ENCODE peak calls at places on chromosomes 3 and 15, in ten cellular contexts. H is AG10803, T is cardiac fibroblast, X is neural crest cell, P is uterus, F is lower leg skin, C is A549, B is GM13977, O is H9, U is GM23338. S is an unnamed sample.

GRCh38 chr15:50137330-50137761 is 18.3 kb upstream of the ATP8B4 start:
- DNase-seq in H (peak; percentile 98), T (peak; percentile 65), X (no peak), P (no peak), F (no peak), C (peak; percentile 77), B (no peak), O (no peak), U (no peak), S (no peak)

GRCh38 chr3:69433016-69433937 is 47.4 kb upstream of the FRMD4B start:
- DNase-seq in H (no peak), T (no peak), X (no peak), P (no peak), F (no peak), C (no peak), B (no peak), O (no peak), U (no peak), S (no peak)

GRCh38 chr3:45547764-45548683 is 46.5 kb upstream of the LIMD1 start:
- DNase-seq in H (peak; percentile 96), T (peak; percentile 31), X (no peak), P (peak; percentile 45), F (peak; percentile 63), C (no peak), B (no peak), O (no peak), U (no peak), S (no peak)

GRCh38 chr3:149277338-149277813 is 55.7 kb upstream of the CP start:
- DNase-seq in H (peak; percentile 80), T (peak; percentile 35), X (no peak), P (no peak), F (no peak), C (peak; percentile 38), B (no peak), O (no peak), U (no peak), S (no peak)

GRCh38 chr3:51391566-51392300 is 648 bp downstream of the RBM15B start:
- DNase-seq in H (peak; percentile 45), T (peak; percentile 42), X (no peak), P (no peak), F (no peak), C (no peak), B (peak; percentile 66), O (no peak), U (peak; percentile 51), S (no peak)

GRCh38 chr3:142964150-142964498 is 650 bp upstream of the PAQR9 start:
- DNase-seq in H (no peak), T (peak; percentile 7), X (peak; percentile 20), P (no peak), F (no peak), C (no peak), B (no peak), O (peak; percentile 66), U (peak; percentile 65), S (no peak)

GRCh38 chr15:66714543-66714981 is 12.5 kb downstream of the SMAD6 start:
- DNase-seq in H (peak; percentile 65), T (peak; percentile 68), X (no peak), P (no peak), F (no peak), C (no peak), B (peak; percentile 40), O (no peak), U (no peak), S (no peak)

GRCh38 chr3:174403831-174404230 is 455.3 kb upstream of the NAALADL2 start:
- DNase-seq in H (no peak), T (no peak), X (no peak), P (no peak), F (no peak), C (no peak), B (no peak), O (no peak), U (no peak), S (no peak)

GRCh38 chr3:114928989-114929620 is 218.0 kb downstream of the ZBTB20 start:
- DNase-seq in H (peak; percentile 1), T (no peak), X (no peak), P (no peak), F (no peak), C (no peak), B (no peak), O (no peak), U (no peak), S (no peak)

GRCh38 chr3:157542711-157543485 is 39.7 kb upstream of the VEPH1 start:
- DNase-seq in H (peak; percentile 81), T (peak; percentile 86), X (peak; percentile 34), P (peak; percentile 64), F (peak; percentile 77), C (peak; percentile 48), B (no peak), O (peak; percentile 82), U (peak; percentile 81), S (no peak)

GRCh38 chr15:74843445-74843828 is 481 bp upstream of the ULK3 start:
- DNase-seq in H (no peak), T (no peak), X (no peak), P (no peak), F (no peak), C (no peak), B (no peak), O (no peak), U (no peak), S (no peak)
- TF ChIP-seq CTCF in H (no peak), T (no peak), X (no peak), P (no peak), F (no peak), C (no peak), B (no peak), O (no peak), U (peak; percentile 2), S (no peak)

GRCh38 chr3:31341130-31341529 is 191.6 kb upstream of the STT3B start:
- DNase-seq in H (no peak), T (no peak), X (no peak), P (no peak), F (no peak), C (no peak), B (no peak), O (peak; percentile 61), U (peak; percentile 41), S (no peak)
- TF ChIP-seq CTCF in H (peak; percentile 7), T (peak; percentile 12), X (no peak), P (no peak), F (no peak), C (no peak), B (no peak), O (peak; percentile 49), U (peak; percentile 33), S (no peak)

DNA sequence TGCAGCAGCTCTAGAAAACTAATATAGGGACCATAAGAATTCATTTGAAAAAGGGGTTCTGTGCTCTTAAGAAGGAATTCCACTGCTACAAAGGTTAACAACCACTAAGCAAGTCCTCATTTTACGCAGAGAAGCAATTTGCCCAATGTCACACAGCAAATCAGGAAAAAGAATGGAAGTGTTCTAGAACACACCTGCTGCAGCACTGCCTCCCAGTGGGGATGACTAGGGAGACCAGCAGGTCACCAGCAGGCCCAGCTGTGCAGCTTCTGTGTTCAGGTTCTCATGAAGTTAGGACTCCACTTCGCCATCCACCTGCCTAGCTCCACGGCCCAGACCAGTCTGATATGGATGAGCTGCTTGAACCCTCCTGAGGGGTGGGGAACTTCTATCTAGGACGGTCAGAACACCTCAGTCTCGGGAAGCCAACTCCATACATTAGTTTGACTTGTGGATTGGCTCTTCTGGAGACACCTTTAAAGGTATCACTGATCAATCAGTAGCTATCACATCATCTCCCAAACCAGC is 18.6 kb downstream of the POMGNT2 start:
- DNase-seq in H (peak; percentile 3), T (peak; percentile 13), X (no peak), P (no peak), F (no peak), C (no peak), B (no peak), O (no peak), U (no peak), S (no peak)
- TF ChIP-seq CTCF in H (peak; percentile 20), T (no peak), X (no peak), P (peak; percentile 15), F (no peak), C (no peak), B (peak; percentile 10), O (no peak), U (peak; percentile 14), S (no peak)

GRCh38 chr3:10992017-10992945 is at the start of gene SLC6A1:
- DNase-seq in H (no peak), T (peak; percentile 9), X (no peak), P (peak; percentile 39), F (no peak), C (no peak), B (no peak), O (peak; percentile 66), U (peak; percentile 83), S (no peak)
- TF ChIP-seq CTCF in H (no peak), T (no peak), X (peak; percentile 24), P (peak; percentile 16), F (no peak), C (peak; percentile 9), B (no peak), O (peak; percentile 54), U (peak; percentile 54), S (no peak)

DNA sequence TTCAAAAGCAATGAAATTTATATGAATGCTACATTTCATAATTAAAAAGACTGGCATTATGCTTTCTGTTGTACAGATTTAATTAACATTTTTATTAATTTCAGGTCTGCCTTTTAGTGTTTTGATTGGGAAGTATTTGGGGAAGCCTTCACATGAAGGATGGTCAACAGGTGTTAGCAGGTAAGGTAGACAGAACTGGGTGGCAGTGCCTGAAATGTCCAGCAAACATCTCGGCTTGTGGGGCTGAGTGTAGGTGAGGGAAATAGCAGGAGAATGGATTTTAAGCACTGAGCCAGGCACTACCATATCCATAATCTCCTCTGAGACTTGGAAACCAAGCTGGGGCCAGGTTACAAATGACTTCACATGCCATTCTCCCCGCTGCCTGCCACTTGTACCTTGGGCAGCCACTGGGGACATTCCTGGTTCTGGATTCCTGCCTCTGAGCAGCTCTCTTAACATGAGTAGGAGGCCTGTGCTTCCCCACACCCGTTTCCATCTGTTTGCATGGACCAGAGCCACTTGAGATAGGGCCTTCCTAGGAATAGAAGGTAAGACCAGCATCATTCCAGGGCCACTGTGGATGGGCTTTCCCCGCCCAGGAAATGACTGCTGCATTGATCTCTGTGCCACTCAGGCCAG is 125.9 kb upstream of the HES1 start:
- DNase-seq in H (no peak), T (no peak), X (no peak), P (no peak), F (no peak), C (no peak), B (no peak), O (peak; percentile 53), U (peak; percentile 64), S (no peak)
- TF ChIP-seq CTCF in H (no peak), T (no peak), X (no peak), P (no peak), F (no peak), C (no peak), B (no peak), O (peak; percentile 26), U (peak; percentile 8), S (no peak)

S was measured in omental fat pad.